ENCODE peak calls at places on chromosomes 3 and 15, in six cellular contexts. R, S, B, O, J and F are unnamed samples.

GRCh38 chr15:85545185-85545584 is 164.8 kb downstream of the AKAP13 start:
- DNase-seq in S (no peak), J (no peak), O (peak), B (no peak), R (no peak), F (no peak)

GRCh38 chr3:65604863-65605526 is 433.7 kb downstream of the MAGI1 start:
- DNase-seq in O (no peak), R (no peak), J (peak), B (peak), S (no peak), F (no peak)

GRCh38 chr15:63450884-63451225 is 53.5 kb upstream of the USP3 start:
- DNase-seq in J (no peak), S (no peak), O (no peak), R (no peak), B (no peak), F (no peak)

GRCh38 chr15:74845208-74845568 is 2.2 kb upstream of the ULK3 start:
- DNase-seq in J (no peak), S (no peak), B (no peak), O (peak), R (no peak), F (no peak)

GRCh38 chr15:33460166-33460805 is 149.5 kb downstream of the RYR3 start:
- DNase-seq in R (no peak), B (no peak), S (no peak), J (no peak), O (no peak), F (no peak)

GRCh38 chr3:170149016-170149415 is 32.5 kb downstream of the PHC3 start:
- DNase-seq in S (no peak), B (no peak), R (no peak), O (peak), J (no peak), F (no peak)

GRCh38 chr15:100335335-100335999 is 6.3 kb downstream of the ADAMTS17 start:
- DNase-seq in R (no peak), J (no peak), O (no peak), S (peak), B (no peak), F (no peak)

GRCh38 chr3:72318504-72319201 is 529.6 kb downstream of the SHQ1 start:
- DNase-seq in S (no peak), R (no peak), B (no peak), J (peak), O (no peak), F (no peak)

GRCh38 chr3:143010024-143010423 is 8.7 kb downstream of the U2SURP start:
- DNase-seq in R (no peak), J (no peak), S (no peak), O (no peak), B (no peak), F (no peak)

GRCh38 chr3:47381317-47382157 is 716 bp downstream of the PTPN23 start:
- DNase-seq in O (peak), R (peak), B (peak), S (peak), J (peak), F (peak)

GRCh38 chr15:49135342-49135857 is 20.0 kb downstream of the COPS2 start:
- DNase-seq in J (no peak), R (no peak), B (no peak), O (no peak), S (no peak), F (no peak)

GRCh38 chr3:127961124-127961523 is 46.1 kb downstream of the KBTBD12 start:
- DNase-seq in R (no peak), S (no peak), O (no peak), B (no peak), J (no peak), F (no peak)

DNA sequence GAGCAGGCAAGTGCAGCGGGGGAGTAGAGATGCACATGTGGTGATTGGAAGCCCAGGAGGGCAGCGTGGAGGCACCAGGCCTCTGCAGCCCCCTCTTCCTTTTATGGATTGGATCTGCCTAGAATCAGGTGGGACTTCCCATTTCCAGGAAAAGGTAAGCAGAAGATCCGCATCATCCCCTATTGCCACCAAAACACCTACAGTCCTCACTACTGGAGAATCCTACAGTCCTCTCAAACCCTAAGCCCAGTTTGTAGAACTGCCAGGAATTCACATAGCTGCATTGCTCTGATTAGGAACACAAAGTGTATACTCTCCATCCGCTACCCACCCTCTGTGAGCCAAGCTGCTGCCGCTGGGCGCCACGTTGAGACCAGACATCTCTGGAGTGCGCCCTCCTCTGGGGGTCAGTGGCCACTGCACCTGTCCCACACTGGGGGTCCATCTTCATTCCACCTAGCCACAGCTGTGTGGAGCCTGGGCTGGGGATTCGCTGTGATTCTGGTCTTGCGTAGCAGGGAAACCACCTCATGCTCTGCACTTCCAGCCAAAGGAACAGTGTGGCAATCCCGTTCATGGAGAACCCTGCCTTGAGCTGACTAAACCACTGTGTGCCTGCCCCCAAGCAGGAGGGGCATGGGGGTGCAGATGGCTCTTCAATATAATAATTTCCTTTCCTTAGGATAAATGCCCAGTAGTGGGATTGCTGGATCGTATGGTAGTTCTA is 88.9 kb upstream of the PTX3 start:
- DNase-seq in O (no peak), R (peak), S (no peak), B (no peak), J (no peak), F (peak)
- TF ChIP-seq CTCF in O (no peak), R (peak), S (no peak), B (peak), J (peak), F (peak)

DNA sequence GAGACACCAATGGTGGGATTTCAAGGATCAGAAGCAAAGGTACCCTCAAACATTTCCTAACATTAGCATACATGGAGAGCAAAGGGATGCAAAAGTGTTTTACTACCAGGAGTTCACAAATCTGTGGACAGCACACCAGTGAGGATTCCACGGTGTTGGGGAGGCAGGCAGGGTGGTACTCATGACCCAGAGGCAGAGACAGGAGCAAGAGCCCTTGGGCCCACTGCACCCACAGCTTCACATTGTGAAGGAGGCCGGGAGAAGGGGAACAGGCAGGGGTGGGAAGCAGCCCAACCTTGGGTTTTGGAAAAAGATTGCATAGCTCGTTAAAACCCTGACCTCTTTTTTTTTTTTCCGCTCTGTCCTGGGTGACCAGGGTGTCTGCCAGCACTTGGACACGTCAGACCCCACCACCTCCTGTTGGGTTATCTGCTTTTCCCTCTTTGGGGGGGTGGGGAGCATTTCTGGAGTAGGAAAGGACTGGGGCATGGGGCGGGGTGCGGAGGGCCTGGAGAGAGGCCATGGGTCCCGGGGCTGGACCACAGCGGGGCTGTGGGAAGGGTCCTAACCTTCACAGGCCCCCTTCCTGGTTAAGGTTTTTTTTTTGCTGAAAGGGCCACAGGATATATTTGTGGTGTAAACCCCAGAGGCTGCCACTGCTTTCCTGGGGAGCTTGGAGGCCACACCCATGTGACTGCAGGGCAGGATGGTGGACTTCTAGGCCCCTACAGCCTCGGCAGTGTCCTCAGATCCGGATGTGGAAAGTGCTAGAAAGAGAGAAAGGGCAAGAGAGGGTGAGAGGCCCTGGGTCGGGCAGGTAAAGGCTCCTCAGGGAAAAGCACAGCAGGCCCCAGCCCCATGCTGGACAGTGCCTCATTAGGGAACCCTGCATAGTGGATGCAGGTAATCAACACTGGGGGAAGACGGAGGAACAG is 12.5 kb downstream of the SH2D7 start:
- DNase-seq in R (no peak), O (no peak), B (no peak), J (no peak), S (no peak), F (no peak)
- TF ChIP-seq CTCF in R (no peak), O (no peak), B (no peak), J (no peak), S (no peak), F (no peak)

GRCh38 chr3:22172964-22173363 is 422.0 kb upstream of the ZNF385D start:
- DNase-seq in R (no peak), J (no peak), B (no peak), O (no peak), S (no peak), F (no peak)

GRCh38 chr3:22170370-22170769 is 419.4 kb upstream of the ZNF385D start:
- DNase-seq in R (no peak), S (no peak), O (no peak), J (no peak), B (no peak), F (no peak)

GRCh38 chr3:22176911-22177310 is 425.9 kb upstream of the ZNF385D start:
- DNase-seq in B (no peak), J (no peak), R (no peak), O (no peak), S (no peak), F (no peak)

DNA sequence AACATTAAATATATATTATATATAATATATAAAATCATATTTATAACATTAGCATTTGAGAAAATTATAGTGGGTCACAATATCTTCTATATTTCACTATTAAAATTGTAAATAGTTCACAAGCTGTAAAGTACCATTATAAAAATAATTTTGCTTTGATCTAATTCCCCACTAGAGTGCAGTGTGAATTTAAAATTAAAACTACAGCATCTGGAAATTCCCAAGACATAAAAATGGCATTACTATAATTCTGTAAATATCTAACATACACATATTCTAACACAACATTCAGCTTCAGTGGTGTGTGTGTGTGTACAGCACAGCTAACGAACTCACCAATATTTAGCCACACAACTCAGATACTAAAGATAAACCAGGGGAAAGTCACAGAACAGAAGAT is 424.9 kb upstream of the ZNF385D start:
- DNase-seq in S (no peak), B (no peak), J (peak), R (no peak), O (no peak), F (no peak)
- TF ChIP-seq CTCF in S (no peak), B (peak), J (peak), R (peak), O (no peak), F (no peak)

GRCh38 chr15:39748276-39748675 is 34.4 kb downstream of the FSIP1 start:
- DNase-seq in S (no peak), J (no peak), R (no peak), B (no peak), O (no peak), F (no peak)

GRCh38 chr15:39745415-39745814 is 37.2 kb downstream of the FSIP1 start:
- DNase-seq in B (no peak), J (no peak), R (no peak), S (no peak), O (no peak), F (no peak)

GRCh38 chr15:39746714-39747276 is 35.8 kb downstream of the FSIP1 start:
- DNase-seq in B (no peak), S (no peak), J (no peak), R (no peak), O (no peak), F (no peak)

GRCh38 chr15:39746176-39746575 is 36.5 kb downstream of the FSIP1 start:
- DNase-seq in O (peak), B (no peak), J (no peak), R (no peak), S (no peak), F (no peak)

DNA sequence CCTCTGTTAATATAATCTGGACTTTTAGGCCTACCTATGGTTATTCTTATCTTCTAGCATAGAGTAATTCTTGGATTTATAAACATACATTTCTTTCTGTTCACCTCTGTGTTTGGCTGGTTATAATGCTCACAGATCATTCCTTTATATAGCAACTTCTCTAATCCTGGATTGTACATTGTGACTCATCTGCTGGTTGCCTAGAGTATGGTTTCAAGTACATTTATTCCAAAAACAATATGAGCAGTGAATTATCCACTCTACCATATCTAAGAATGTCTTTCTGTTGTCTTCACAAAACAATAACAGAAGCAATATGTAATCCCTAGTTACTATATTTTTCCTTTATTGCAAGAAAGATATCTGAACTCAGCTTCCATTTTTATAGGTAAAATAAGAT is 35.3 kb downstream of the FSIP1 start:
- DNase-seq in R (no peak), O (no peak), J (peak), S (no peak), B (peak), F (no peak)
- TF ChIP-seq CTCF in R (no peak), O (no peak), J (no peak), S (no peak), B (no peak), F (no peak)

GRCh38 chr15:76866716-76867321 is 38.3 kb downstream of the SCAPER start:
- DNase-seq in S (no peak), O (peak), R (no peak), J (peak), B (peak), F (no peak)
- TF ChIP-seq CTCF in S (no peak), O (no peak), R (peak), J (peak), B (peak), F (peak)

DNA sequence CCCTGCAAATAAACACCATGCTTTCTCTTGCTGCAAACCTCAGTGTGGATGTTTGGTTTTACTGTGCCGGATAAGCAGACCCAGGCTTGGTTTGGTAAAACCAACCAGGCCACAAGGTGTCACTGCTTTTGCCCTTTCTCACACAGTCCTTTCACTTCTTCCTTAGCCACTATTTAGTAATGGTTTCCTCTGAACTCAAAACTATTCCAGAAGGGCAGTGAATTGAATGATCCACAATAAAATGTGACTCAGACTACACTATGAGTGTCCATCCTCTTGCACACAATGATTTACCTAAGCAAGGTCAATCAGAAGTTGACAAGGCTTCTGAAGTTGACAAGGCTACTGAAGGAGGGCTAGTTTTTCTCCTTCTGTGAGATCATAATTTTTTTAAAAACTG is 552.4 kb upstream of the CCDC54 start:
- DNase-seq in O (no peak), B (peak), S (no peak), J (peak), R (peak), F (no peak)
- TF ChIP-seq CTCF in O (peak), B (peak), S (peak), J (peak), R (peak), F (peak)